ENCODE peak calls at places on chromosomes 7 and 10, in nine cellular contexts. B is hepatocyte; M is tibial nerve; Z is H9; X is CD4-positive, alpha-beta T cell; S is tibial artery; N is mammary epithelial cell; C is GM23248; O is lower lobe of right lung. K is an unnamed sample.

GRCh38 chr7:104857458-104858425 is 156.3 kb upstream of the KMT2E start:
- DNase-seq in B (no peak), M (no peak), Z (no peak), X (no peak), S (no peak), N (no peak), C (no peak), O (no peak), K (no peak)

GRCh38 chr10:4247379-4247778 is 462.4 kb upstream of the KLF6 start:
- DNase-seq in B (no peak), M (no peak), Z (no peak), X (no peak), S (no peak), N (no peak), C (no peak), O (no peak), K (no peak)

GRCh38 chr7:97039374-97040065 is 14.9 kb upstream of the DLX5 start:
- DNase-seq in B (no peak), M (no peak), Z (no peak), X (no peak), S (no peak), N (no peak), C (no peak), O (no peak), K (no peak)

GRCh38 chr10:95339863-95340262 is 49.1 kb upstream of the PDLIM1 start:
- DNase-seq in B (no peak), M (no peak), Z (no peak), X (no peak), S (no peak), N (no peak), C (no peak), O (no peak), K (no peak)

GRCh38 chr10:45495438-45496152 is 121.6 kb downstream of the ALOX5 start:
- DNase-seq in B (no peak), M (no peak), Z (no peak), X (no peak), S (no peak), N (peak; percentile 32), C (peak; percentile 35), O (no peak), K (no peak)

GRCh38 chr7:134750083-134751062 is 29.1 kb upstream of the CALD1 start:
- DNase-seq in B (peak; percentile 32), M (peak; percentile 30), Z (peak; percentile 86), X (peak; percentile 70), S (no peak), N (peak; percentile 20), C (peak; percentile 55), O (no peak), K (peak; percentile 77)

GRCh38 chr7:39948375-39948774 is 1.7 kb upstream of the CDK13 start:
- DNase-seq in B (peak; percentile 7), M (no peak), Z (no peak), X (no peak), S (no peak), N (no peak), C (peak; percentile 54), O (no peak), K (no peak)

GRCh38 chr10:23342213-23342884 is 2.2 kb downstream of the C10orf67 start:
- DNase-seq in B (no peak), M (no peak), Z (no peak), X (no peak), S (no peak), N (no peak), C (no peak), O (peak; percentile 52), K (no peak)

GRCh38 chr10:132961-133898 is 2.0 kb upstream of the ZMYND11 start:
- DNase-seq in B (peak; percentile 30), M (no peak), Z (no peak), X (no peak), S (no peak), N (peak; percentile 46), C (peak; percentile 89), O (no peak), K (no peak)

GRCh38 chr10:110335314-110336064 is 30.8 kb upstream of the SMNDC1 start:
- DNase-seq in B (no peak), M (no peak), Z (no peak), X (no peak), S (no peak), N (no peak), C (no peak), O (no peak), K (no peak)

GRCh38 chr10:124741281-124741921 is 2.8 kb downstream of the FAM53B start:
- DNase-seq in B (peak; percentile 89), M (peak; percentile 80), Z (peak; percentile 85), X (peak; percentile 77), S (peak; percentile 88), N (peak; percentile 77), C (peak; percentile 87), O (peak; percentile 88), K (peak; percentile 80)

GRCh38 chr10:7862121-7862514 is 43.8 kb downstream of the TAF3 start:
- DNase-seq in B (no peak), M (no peak), Z (no peak), X (no peak), S (no peak), N (no peak), C (no peak), O (no peak), K (no peak)

GRCh38 chr7:17633099-17633498 is 307.2 kb downstream of the SNX13 start:
- DNase-seq in B (peak; percentile 14), M (no peak), Z (no peak), X (no peak), S (no peak), N (peak; percentile 78), C (peak; percentile 80), O (no peak), K (no peak)

GRCh38 chr7:76291346-76292205 is 10.9 kb upstream of the HSPB1 start:
- DNase-seq in B (peak; percentile 93), M (peak; percentile 90), Z (peak; percentile 97), X (peak; percentile 89), S (peak; percentile 97), N (peak; percentile 99), C (peak; percentile 98), O (peak; percentile 91), K (peak; percentile 91)

GRCh38 chr7:40965745-40966144 is 737.1 kb downstream of the INHBA start:
- DNase-seq in B (no peak), M (no peak), Z (no peak), X (no peak), S (no peak), N (peak; percentile 15), C (no peak), O (no peak), K (no peak)

GRCh38 chr7:133053321-133053891 is 28.5 kb downstream of the CHCHD3 start:
- DNase-seq in B (no peak), M (no peak), Z (no peak), X (no peak), S (peak; percentile 70), N (peak; percentile 94), C (peak; percentile 97), O (no peak), K (no peak)

GRCh38 chr7:53675835-53676234 is 640.4 kb downstream of the POM121L12 start:
- DNase-seq in B (no peak), M (no peak), Z (no peak), X (no peak), S (no peak), N (no peak), C (no peak), O (no peak), K (no peak)

GRCh38 chr7:152761116-152761748 is 1.7 kb downstream of the ACTR3B start:
- DNase-seq in B (no peak), M (no peak), Z (no peak), X (no peak), S (no peak), N (peak; percentile 78), C (peak; percentile 87), O (no peak), K (no peak)

GRCh38 chr10:30591249-30591670 is 38.3 kb downstream of the LYZL2 start:
- DNase-seq in B (peak; percentile 72), M (no peak), Z (peak; percentile 52), X (no peak), S (no peak), N (peak; percentile 42), C (peak; percentile 67), O (no peak), K (no peak)

GRCh38 chr7:80879849-80880248 is 39.0 kb downstream of the SEMA3C start:
- DNase-seq in B (no peak), M (no peak), Z (no peak), X (no peak), S (no peak), N (no peak), C (peak; percentile 63), O (no peak), K (no peak)
- H3K27ac ChIP-seq in B (peak overlapping the region; percentile 4), M (no peak overlapping the region), Z (no peak overlapping the region), X (no peak overlapping the region), S (no peak overlapping the region), N (no peak overlapping the region), C (no peak overlapping the region), O (no peak overlapping the region), K (no peak overlapping the region)

GRCh38 chr10:6017781-6018354 is 40.5 kb upstream of the IL15RA start:
- DNase-seq in B (no peak), M (no peak), Z (no peak), X (no peak), S (no peak), N (no peak), C (no peak), O (no peak), K (no peak)
- H3K27ac ChIP-seq in B (peak overlapping the region; percentile 62), M (peak overlapping the region; percentile 52), Z (no peak overlapping the region), X (no peak overlapping the region), S (no peak overlapping the region), N (no peak overlapping the region), C (no peak overlapping the region), O (peak overlapping the region; percentile 76), K (no peak overlapping the region)

DNA sequence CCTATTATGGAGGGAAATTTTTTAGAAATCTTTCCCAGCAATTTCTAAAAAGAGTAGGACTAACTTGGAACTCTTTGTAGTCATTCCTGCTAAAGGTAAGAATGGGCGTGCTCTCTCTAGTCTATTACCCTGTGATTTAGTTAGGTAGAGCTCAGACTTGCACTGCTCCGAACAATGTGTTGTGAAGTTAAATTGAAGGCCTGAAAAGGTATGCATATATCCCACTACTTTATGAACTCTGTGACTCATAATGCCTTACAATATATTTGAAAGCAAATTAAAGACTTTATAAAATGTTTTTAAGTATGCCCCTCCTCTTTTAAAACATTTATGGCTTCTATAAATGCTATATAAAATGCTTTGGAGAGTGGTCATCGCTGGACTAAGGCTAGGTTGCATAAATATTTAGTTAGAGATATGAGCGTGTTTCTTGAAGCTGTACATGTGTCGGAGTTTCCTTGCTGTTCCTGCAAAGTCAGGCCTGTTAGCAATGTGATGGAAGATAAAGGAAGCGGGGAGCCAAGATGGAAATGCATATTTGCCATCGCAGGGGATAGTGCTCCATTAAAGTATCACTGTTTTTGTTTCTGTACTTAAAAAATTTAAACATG is 761.4 kb downstream of the LRMDA start:
- DNase-seq in B (no peak), M (no peak), Z (no peak), X (no peak), S (no peak), N (no peak), C (no peak), O (no peak), K (no peak)
- H3K27ac ChIP-seq in B (peak overlapping the region; percentile 26), M (no peak overlapping the region), Z (no peak overlapping the region), X (no peak overlapping the region), S (no peak overlapping the region), N (no peak overlapping the region), C (no peak overlapping the region), O (no peak overlapping the region), K (no peak overlapping the region)

DNA sequence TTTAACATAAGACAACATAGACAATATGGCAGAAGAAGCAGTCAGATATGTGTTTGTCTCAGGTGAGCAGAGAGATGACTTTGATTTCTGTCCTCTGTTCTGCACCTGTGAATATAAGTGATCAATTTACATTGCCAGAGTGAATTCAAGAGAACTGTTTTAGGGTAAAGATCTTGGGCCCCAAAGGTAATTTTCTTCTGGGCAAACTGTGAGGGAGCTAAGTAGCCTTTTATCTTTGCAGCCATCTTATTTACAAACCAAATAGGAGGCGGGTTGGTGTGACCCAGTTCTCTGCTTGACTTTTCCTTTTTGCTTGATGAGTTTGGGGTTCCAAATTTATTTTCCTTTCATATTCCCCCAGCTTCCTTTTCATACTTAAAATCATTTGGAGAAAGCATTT is 118.2 kb downstream of the ANKRD26 start:
- DNase-seq in B (no peak), M (no peak), Z (no peak), X (no peak), S (no peak), N (no peak), C (no peak), O (no peak), K (no peak)
- H3K27ac ChIP-seq in B (no peak overlapping the region), M (no peak overlapping the region), Z (no peak overlapping the region), X (no peak overlapping the region), S (no peak overlapping the region), N (no peak overlapping the region), C (no peak overlapping the region), O (no peak overlapping the region), K (no peak overlapping the region)

K was measured in CD8-positive, alpha-beta T cell.